ENCODE peak calls at places on chromosome 10, in four cellular contexts. U, W, Q and P are unnamed samples.

GRCh38 chr10:60573342-60573741 is 183.7 kb upstream of the ANK3 start:
- DNase-seq in U (no peak), W (peak; percentile 44), Q (no peak), P (peak; percentile 6)

GRCh38 chr10:80451132-80451531 is 3.0 kb upstream of the TSPAN14 start:
- DNase-seq in U (no peak), W (no peak), Q (no peak), P (no peak)

GRCh38 chr10:3426190-3426845 is 253.7 kb upstream of the PITRM1 start:
- DNase-seq in U (no peak), W (peak; percentile 74), Q (no peak), P (peak; percentile 57)

GRCh38 chr10:90871279-90871760 is 454 bp upstream of the RPP30 start:
- DNase-seq in U (peak; percentile 30), W (peak; percentile 83), Q (peak; percentile 37), P (peak; percentile 75)

GRCh38 chr10:1546431-1547110 is 190.8 kb downstream of the ADARB2 start:
- DNase-seq in U (no peak), W (no peak), Q (no peak), P (no peak)

GRCh38 chr10:25565570-25565969 is 368.5 kb upstream of the MYO3A start:
- DNase-seq in U (no peak), W (no peak), Q (no peak), P (no peak)

GRCh38 chr10:17519457-17519856 is 65.1 kb upstream of the ST8SIA6 start:
- DNase-seq in U (no peak), W (no peak), Q (no peak), P (no peak)

GRCh38 chr10:80945267-80945880 is 407.7 kb downstream of the SH2D4B start:
- DNase-seq in U (no peak), W (no peak), Q (no peak), P (no peak)

GRCh38 chr10:92573091-92573797 is 649 bp downstream of the IDE start:
- DNase-seq in U (peak; percentile 54), W (peak; percentile 26), Q (no peak), P (peak; percentile 59)

GRCh38 chr10:104349623-104350142 is 4.0 kb upstream of the CFAP58 start:
- DNase-seq in U (peak; percentile 56), W (peak; percentile 61), Q (no peak), P (peak; percentile 78)

GRCh38 chr10:12750526-12751201 is 250.8 kb downstream of the CCDC3 start:
- DNase-seq in U (peak; percentile 21), W (peak; percentile 47), Q (no peak), P (peak; percentile 83)

GRCh38 chr10:11587860-11588259 is 23.6 kb downstream of the USP6NL start:
- DNase-seq in U (no peak), W (no peak), Q (no peak), P (no peak)

GRCh38 chr10:50982989-50983388 is 91.3 kb upstream of the PRKG1 start:
- DNase-seq in U (no peak), W (no peak), Q (no peak), P (peak; percentile 27)

GRCh38 chr10:91296471-91296870 is 76.0 kb downstream of the PCGF5 start:
- DNase-seq in U (no peak), W (no peak), Q (no peak), P (peak; percentile 23)

GRCh38 chr10:63273575-63273974 is 140.4 kb downstream of the NRBF2 start:
- DNase-seq in U (no peak), W (no peak), Q (no peak), P (no peak)

GRCh38 chr10:22333167-22333566 is 12.1 kb upstream of the SPAG6 start:
- DNase-seq in U (no peak), W (no peak), Q (no peak), P (no peak)

GRCh38 chr10:89518876-89519842 is 16.2 kb downstream of the SLC16A12 start:
- DNase-seq in U (peak; percentile 31), W (no peak), Q (peak; percentile 59), P (peak; percentile 46)

GRCh38 chr10:44759122-44759521 is 152.0 kb upstream of the TMEM72 start:
- DNase-seq in U (no peak), W (no peak), Q (no peak), P (no peak)

DNA sequence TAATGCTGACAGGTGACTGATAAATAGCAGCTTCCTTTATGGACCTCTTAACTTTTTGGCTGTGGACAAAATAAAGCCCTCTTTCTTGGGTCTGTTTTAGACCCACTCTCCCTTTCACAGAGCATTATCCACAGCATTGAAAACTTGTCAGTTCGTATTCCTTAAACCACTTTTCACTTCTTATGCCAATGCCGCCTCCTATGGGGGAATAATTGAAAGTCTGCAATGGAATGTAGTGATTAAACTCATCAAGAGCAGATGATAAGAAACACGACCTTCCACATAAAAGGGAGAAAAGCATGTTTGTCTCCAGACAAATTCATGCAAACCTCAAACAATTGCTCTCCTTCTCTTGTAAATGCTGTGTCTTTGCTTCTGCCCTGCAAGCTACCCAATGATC is 153.4 kb downstream of the SORCS1 start:
- DNase-seq in U (no peak), W (no peak), Q (no peak), P (no peak)
- TF ChIP-seq CTCF in U (no peak), W (no peak), Q (no peak), P (no peak)

DNA sequence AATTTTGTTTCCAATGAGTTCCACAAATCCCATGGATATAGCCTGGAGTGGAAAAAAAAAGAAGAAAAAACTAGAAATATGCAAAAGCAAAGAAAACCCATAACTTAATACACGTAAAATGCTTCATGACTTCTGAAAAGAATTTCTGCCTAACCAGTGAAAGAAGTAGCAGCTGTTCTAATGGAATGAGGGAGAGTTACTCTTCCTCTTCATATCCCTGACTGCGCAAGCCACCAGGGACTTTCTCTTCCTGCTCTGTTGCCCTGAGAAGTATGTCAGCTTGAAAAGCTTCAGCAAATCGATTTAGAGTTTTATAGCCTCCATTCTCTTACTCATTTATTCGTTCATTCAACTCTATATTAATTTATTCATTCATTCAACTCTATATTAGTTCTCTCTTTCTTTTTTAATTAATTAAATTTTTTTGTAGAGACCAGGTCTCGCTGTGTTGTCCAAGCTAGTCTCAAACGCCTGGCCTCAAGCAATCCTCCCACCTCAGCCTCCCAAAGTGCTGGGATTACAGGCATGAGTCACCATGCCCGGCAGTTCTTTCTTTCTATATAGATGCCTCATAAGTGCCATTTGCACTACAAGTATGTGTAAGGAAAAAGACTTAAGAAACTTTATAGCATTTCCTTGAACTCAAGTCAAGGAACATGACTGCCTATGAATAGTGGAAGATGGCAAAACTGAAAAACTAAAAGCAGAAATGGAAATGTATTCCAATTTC is 447.4 kb upstream of the NRP1 start:
- DNase-seq in U (no peak), W (no peak), Q (no peak), P (no peak)
- H3K4me3 ChIP-seq in U (no peak overlapping the region), W (no peak overlapping the region), Q (no peak overlapping the region), P (no peak overlapping the region)

GRCh38 chr10:133481086-133481643 is 27.4 kb downstream of the SCART1 start:
- DNase-seq in U (no peak), W (no peak), Q (no peak), P (no peak)
- TF ChIP-seq CTCF in U (no peak), W (no peak), Q (no peak), P (no peak)

GRCh38 chr10:30413996-30414576 is 19.9 kb upstream of the MAP3K8 start:
- DNase-seq in U (peak; percentile 61), W (peak; percentile 32), Q (no peak), P (peak; percentile 84)
- H3K4me3 ChIP-seq in U (no peak overlapping the region), W (no peak overlapping the region), Q (no peak overlapping the region), P (no peak overlapping the region)

GRCh38 chr10:78220781-78221180 is 187.1 kb downstream of the RPS24 start:
- DNase-seq in U (no peak), W (no peak), Q (no peak), P (no peak)

GRCh38 chr10:78214931-78215330 is 181.3 kb downstream of the RPS24 start:
- DNase-seq in U (no peak), W (no peak), Q (no peak), P (no peak)

GRCh38 chr10:78215645-78216044 is 182.0 kb downstream of the RPS24 start:
- DNase-seq in U (peak; percentile 66), W (peak; percentile 51), Q (peak; percentile 91), P (peak; percentile 72)

GRCh38 chr10:78222096-78222790 is 188.6 kb downstream of the RPS24 start:
- DNase-seq in U (no peak), W (no peak), Q (no peak), P (no peak)

DNA sequence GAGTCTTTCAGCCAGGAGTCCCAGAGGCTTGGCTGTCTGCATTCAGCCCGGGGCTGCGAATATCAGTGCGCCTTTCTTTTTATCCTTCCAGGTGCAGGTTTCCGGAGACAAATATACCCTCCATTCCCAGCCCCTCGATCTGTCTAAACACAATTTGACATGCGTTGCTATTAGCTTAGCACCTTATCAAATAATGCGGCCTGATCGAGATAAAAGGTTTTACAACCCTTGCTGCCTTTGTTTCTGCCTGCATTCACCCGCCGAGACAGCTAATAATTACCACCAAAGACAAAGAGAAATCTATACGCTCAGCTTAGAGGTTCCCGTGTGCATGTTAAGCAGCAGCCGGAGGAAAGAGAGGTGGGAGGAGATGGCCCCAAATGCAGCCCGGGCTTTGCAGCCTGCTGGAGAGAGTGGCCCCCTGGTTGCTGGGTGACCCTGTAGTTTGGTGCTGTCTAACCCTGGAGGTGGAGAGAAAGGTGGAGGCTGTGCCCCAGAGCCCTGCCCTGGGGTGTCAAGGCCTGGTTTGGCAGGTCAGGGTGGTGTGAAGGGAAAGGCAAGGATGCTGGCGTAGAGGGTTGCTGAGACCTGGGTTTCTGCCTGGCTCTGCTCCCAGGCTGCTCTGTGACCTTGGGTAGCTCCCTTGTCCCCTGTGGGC is 185.3 kb downstream of the RPS24 start:
- DNase-seq in U (no peak), W (no peak), Q (no peak), P (no peak)
- TF ChIP-seq CTCF in U (no peak), W (no peak), Q (no peak), P (no peak)

GRCh38 chr10:102460836-102461186 is 9.5 kb upstream of the C10orf95 start:
- DNase-seq in U (no peak), W (no peak), Q (no peak), P (no peak)

GRCh38 chr10:102462512-102463054 is 11.2 kb upstream of the C10orf95 start:
- DNase-seq in U (no peak), W (no peak), Q (no peak), P (no peak)

GRCh38 chr10:102465466-102465865 is 14.1 kb upstream of the C10orf95 start:
- DNase-seq in U (no peak), W (no peak), Q (no peak), P (no peak)

GRCh38 chr10:102461187-102462054 is 10.1 kb upstream of the C10orf95 start:
- DNase-seq in U (peak; percentile 97), W (peak; percentile 51), Q (peak; percentile 93), P (peak; percentile 66)

GRCh38 chr10:102463983-102464382 is 12.6 kb upstream of the C10orf95 start:
- DNase-seq in U (no peak), W (no peak), Q (no peak), P (no peak)
- H3K4me3 ChIP-seq in U (no peak overlapping the region), W (no peak overlapping the region), Q (no peak overlapping the region), P (no peak overlapping the region)

GRCh38 chr10:123236122-123236521 is 81.9 kb downstream of the BUB3 start:
- DNase-seq in U (no peak), W (no peak), Q (no peak), P (peak; percentile 4)
- TF ChIP-seq CTCF in U (no peak), W (no peak), Q (no peak), P (peak; percentile 4)

DNA sequence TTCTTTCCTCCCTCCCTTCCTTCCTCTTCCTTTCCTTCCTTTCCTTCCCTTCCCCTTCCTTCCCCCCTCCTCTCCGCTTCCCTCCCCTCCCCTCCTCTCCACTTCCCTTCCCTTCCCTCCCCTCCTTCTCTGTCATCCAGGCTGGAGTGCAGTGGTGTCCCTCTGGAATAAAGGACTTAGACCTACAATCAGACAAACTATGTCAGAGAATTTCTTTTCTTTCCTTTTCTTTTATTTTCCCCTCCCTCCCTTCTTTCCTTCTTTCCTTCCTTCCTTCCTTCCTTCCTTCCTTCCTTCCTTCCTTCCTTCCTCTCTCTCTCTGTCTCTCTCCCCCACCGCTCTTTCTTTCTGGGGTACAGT is 242.2 kb downstream of the GATA3 start:
- DNase-seq in U (no peak), W (no peak), Q (no peak), P (no peak)
- H3K4me3 ChIP-seq in U (no peak overlapping the region), W (no peak overlapping the region), Q (no peak overlapping the region), P (no peak overlapping the region)